ENCODE peak calls at places on chromosomes 2 and 18, in seven cellular contexts. X is colonic mucosa, D is ovary, P is stomach, Q is gastrocnemius medialis, A is mucosa of descending colon, R is thyroid gland. S is an unnamed sample. For H3K36me3, the result is how much of the 10 kb centered on the place peaks cover.

GRCh38 chr18:1050012-1050657 is 145.5 kb downstream of the ADCYAP1 start:
- DNase-seq in X (no peak), D (no peak), P (no peak), Q (no peak), A (no peak), R (no peak), S (peak)

GRCh38 chr2:67638146-67638545 is 241.0 kb downstream of the ETAA1 start:
- DNase-seq in X (no peak), D (no peak), P (no peak), Q (no peak), A (no peak), R (no peak), S (no peak)

GRCh38 chr2:15363142-15363541 is 198.0 kb downstream of the NBAS start:
- DNase-seq in X (no peak), D (no peak), P (no peak), Q (no peak), A (no peak), R (no peak), S (peak)

GRCh38 chr2:112182581-112183034 is 44.4 kb downstream of the FBLN7 start:
- DNase-seq in X (no peak), D (no peak), P (no peak), Q (no peak), A (no peak), R (peak), S (no peak)

GRCh38 chr2:20542761-20543578 is 96.1 kb downstream of the RHOB start:
- DNase-seq in X (no peak), D (no peak), P (no peak), Q (peak), A (peak), R (no peak), S (no peak)

GRCh38 chr2:150526827-150527226 is 39.4 kb upstream of the RND3 start:
- DNase-seq in X (no peak), D (no peak), P (no peak), Q (no peak), A (no peak), R (no peak), S (peak)

GRCh38 chr18:74315464-74316256 is at the start of gene C18orf63:
- DNase-seq in X (no peak), D (no peak), P (no peak), Q (no peak), A (no peak), R (no peak), S (no peak)

GRCh38 chr2:188291617-188292445 is at the start of gene GULP1:
- DNase-seq in X (peak), D (peak), P (peak), Q (peak), A (peak), R (peak), S (peak)

GRCh38 chr2:55231546-55232083 is 478 bp downstream of the CLHC1 start:
- DNase-seq in X (no peak), D (no peak), P (no peak), Q (no peak), A (no peak), R (no peak), S (peak)

GRCh38 chr18:2417861-2418610 is 153.3 kb downstream of the METTL4 start:
- DNase-seq in X (no peak), D (no peak), P (no peak), Q (no peak), A (no peak), R (no peak), S (peak)

GRCh38 chr2:86417961-86418360 is 23.2 kb upstream of the KDM3A start:
- DNase-seq in X (no peak), D (no peak), P (no peak), Q (no peak), A (no peak), R (no peak), S (peak)

GRCh38 chr2:41033127-41033526 is 581.2 kb upstream of the SLC8A1 start:
- DNase-seq in X (no peak), D (no peak), P (no peak), Q (no peak), A (no peak), R (no peak), S (no peak)

GRCh38 chr2:85765081-85765731 is 11.4 kb downstream of the ATOH8 start:
- DNase-seq in X (no peak), D (no peak), P (no peak), Q (no peak), A (peak), R (no peak), S (no peak)

GRCh38 chr2:156703628-156704027 is 267.4 kb downstream of the GPD2 start:
- DNase-seq in X (no peak), D (no peak), P (no peak), Q (no peak), A (no peak), R (no peak), S (no peak)

GRCh38 chr2:207167129-207167923 is 1.6 kb upstream of the KLF7 start:
- DNase-seq in X (no peak), D (no peak), P (no peak), Q (no peak), A (no peak), R (no peak), S (peak)

GRCh38 chr2:149068996-149069888 is 30.7 kb downstream of the LYPD6B start:
- DNase-seq in X (no peak), D (no peak), P (no peak), Q (no peak), A (no peak), R (no peak), S (peak)

GRCh38 chr2:24632175-24632574 is 141.1 kb downstream of the NCOA1 start:
- DNase-seq in X (no peak), D (no peak), P (no peak), Q (no peak), A (no peak), R (no peak), S (no peak)

DNA sequence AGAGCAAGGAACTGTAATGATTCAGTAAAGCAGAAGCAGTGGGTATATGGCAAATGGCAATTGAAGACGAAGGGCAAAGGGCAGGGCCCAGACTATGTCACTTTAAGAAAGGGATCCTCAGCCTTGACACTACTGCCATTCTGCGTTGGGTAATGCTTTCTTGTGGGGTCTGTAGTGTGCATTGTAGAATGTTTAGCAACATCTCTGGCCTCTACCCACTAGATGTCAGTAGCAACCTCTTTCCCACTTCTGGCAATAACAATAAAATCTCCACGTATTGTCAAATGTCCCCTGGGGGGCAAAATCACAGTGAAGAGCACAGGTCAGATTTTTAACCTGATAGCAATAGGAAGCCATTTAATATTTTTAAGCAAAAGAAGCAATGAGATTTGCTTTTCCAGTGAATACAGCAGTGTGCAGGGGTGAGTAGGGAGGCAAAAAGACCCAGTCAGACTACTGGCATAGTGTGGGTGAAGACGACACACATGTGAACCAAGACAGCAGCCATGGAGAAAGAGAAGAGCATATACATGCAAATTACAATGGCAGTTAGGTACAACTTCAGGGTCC is 209.5 kb downstream of the DYM start:
- DNase-seq in X (no peak), D (no peak), P (no peak), Q (no peak), A (no peak), R (no peak), S (no peak)
- TF ChIP-seq CTCF in X (peak), D (no peak), P (no peak), Q (no peak), A (no peak), R (peak), S (peak)

DNA sequence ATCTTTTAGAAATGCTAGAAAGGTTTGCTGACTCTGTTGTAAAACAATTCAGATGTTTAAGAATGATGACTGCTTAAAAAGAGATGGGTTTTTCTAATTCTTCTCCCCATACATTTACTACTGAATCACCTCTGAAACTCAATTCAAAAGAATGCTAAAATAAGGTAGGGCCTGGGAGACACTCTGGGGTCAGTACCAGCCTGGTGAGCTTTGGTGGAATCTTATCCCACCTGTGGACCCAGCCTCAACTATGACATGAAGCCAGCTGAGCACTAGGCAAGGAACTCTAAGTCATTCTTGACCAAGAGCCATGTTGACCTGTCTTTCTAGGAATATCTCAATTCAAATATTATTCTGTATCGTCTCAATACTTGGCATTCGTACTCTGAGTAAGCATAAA is 44.3 kb downstream of the IWS1 start:
- DNase-seq in X (no peak), D (no peak), P (no peak), Q (no peak), A (no peak), R (no peak), S (no peak)
- H3K36me3 ChIP-seq in X (under half), D (under half), P (half or more), Q (under half), A (under half), R (under half), S (under half)

DNA sequence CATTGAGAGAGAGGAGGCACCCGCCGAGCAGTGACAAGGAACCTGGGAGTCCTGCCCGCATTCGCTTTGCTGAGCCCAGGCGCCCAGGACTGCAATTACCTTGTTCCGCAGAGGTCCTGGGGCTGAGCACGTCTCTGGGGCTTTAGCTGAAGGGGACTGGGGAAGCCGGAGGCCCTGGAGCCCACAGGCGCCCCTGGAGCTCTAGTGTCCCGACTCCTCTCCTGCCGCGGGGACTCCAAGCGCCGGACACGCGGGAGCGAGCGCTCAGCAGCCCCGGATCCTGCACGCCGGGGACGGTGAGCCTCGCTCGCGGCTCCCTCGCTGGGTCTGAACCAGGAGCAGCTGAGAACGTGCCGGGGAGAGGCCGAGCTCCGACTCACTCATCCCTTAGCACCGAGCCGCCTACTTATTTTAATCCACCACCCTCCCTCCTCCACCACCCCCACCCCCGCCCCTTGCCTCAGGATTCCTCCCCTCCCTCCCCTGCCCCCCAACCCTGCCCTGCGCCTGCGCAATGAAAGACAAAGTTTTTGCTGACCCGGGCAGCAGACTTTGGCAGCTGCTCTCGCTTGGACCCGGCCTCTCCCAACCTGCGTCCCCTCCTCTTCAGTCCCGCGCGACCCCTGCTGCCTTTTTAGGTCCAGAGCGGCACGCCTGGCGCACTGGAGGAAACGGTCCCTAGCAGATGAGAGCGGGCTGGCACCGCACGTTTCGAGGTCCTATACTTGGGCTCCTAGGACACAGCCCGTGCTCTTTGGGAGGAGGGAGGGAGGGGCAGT is at the start of gene OSR1:
- DNase-seq in X (peak), D (peak), P (peak), Q (peak), A (peak), R (peak), S (peak)
- TF ChIP-seq CTCF in X (no peak), D (no peak), P (no peak), Q (no peak), A (no peak), R (no peak), S (no peak)

GRCh38 chr2:37246205-37246604 is 14.7 kb downstream of the NDUFAF7 start:
- DNase-seq in X (no peak), D (no peak), P (no peak), Q (no peak), A (no peak), R (no peak), S (no peak)

DNA sequence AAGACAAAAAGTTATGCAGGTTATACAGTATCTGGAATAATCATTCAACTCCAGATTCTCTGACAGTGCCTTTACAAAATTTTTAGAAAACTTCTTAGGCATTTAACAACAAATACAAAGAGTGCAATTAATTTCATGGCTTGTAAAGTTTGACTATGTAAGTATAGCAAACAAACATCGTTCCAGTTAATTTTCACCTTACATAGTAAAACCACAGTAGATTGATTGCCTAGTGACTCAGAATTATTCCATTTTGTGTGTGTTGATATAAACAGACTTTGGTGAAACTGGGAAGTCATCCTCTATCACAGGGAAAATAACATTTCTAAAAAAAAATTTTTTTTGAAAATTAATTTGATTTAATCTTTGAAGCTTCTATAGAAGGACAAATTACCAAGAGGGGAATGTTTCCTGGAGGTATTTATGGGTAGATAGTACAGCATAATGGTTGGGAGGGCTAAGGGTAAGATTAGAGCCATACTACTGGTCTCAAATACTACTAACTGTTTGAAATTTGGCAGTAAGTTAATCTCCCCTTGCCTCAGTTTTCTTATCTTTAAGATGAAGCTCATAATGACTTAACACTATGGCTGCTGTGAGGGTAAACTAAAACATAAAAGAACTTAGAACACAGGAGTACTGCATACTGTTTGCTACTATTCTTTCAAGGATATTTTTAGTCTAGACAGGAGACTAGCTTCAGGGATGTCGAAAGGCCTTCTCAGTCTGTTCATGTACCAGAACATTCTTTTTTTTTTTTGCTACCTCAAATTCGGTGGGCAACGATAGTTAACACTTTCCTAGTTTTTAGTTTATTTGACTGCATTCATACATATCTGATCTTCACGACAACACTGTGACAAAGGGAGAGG is 19.6 kb downstream of the NDUFAF7 start:
- DNase-seq in X (no peak), D (no peak), P (no peak), Q (no peak), A (no peak), R (no peak), S (peak)
- H3K36me3 ChIP-seq in X (under half), D (under half), P (half or more), Q (under half), A (under half), R (under half), S (half or more)

DNA sequence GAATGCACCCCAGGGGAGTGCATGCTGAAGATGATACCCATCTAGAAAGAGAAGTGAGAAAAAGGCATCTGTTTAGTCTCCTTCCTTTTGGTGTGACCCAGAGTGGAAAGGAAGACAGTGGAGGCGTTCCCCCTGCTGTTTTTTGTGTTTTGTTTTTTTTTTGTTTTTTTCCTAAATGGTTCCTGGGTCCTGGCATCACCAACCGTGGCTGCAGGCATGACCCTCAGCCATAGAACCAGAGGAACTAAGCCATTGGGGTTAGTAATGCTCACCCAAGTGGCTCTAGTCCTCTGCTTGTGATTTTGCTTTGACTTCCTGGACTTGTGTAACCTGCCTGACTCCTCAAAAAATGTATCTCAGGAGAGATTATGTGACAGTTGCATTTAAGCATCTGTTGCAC is 451.3 kb downstream of the DCC start:
- DNase-seq in X (no peak), D (no peak), P (no peak), Q (no peak), A (no peak), R (no peak), S (no peak)
- TF ChIP-seq CTCF in X (no peak), D (no peak), P (no peak), Q (no peak), A (no peak), R (no peak), S (no peak)

DNA sequence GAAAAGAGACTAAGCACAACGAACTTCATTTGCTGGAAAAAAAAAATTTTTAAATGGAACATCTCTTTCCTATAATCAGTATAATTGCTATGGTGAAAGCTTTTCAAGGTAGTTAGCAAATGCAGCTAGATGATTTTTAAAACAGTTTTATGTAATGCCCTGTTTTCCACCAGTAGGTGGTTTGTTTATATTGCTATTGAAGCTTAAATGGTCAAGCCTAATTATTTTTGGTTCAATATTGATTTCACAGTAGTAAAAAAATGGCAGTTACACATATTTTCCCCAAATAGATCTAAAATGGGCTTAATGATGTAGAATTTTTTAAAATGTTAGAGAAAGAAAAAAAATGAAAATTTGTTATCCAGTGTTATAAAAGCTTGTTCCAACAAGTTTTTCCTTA is 70.2 kb downstream of the CDH19 start:
- DNase-seq in X (no peak), D (no peak), P (no peak), Q (no peak), A (no peak), R (no peak), S (no peak)
- H3K36me3 ChIP-seq in X (under half), D (under half), P (under half), Q (under half), A (under half), R (under half), S (under half)

DNA sequence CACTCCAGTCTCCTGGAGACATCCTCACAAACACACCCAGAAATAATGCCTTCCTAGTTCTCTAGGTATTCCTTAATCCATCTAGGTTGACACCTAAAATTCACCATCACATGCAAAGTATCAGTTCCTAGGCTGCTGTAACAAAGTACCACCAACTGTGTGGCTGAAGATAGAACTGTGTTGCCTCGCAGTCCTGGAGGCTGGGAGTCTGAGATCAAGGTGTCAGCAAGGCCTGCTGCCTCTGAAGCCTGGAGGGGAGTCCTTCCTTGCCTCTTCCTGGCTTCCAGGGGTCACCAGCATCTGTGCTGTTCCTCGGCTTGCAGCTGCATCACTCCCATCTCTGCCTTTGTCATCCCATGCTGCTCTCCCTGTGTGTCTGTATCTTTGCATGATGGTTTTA is 36.3 kb upstream of the TMEM131 start:
- DNase-seq in X (no peak), D (no peak), P (no peak), Q (no peak), A (no peak), R (no peak), S (no peak)
- TF ChIP-seq CTCF in X (no peak), D (no peak), P (no peak), Q (no peak), A (no peak), R (no peak), S (no peak)

GRCh38 chr2:61181382-61182058 is 19.5 kb downstream of the C2orf74 start:
- DNase-seq in X (no peak), D (no peak), P (no peak), Q (no peak), A (no peak), R (no peak), S (no peak)
- H3K36me3 ChIP-seq in X (under half), D (under half), P (half or more), Q (under half), A (under half), R (under half), S (under half)

S was measured in astrocyte.